ENCODE peak calls at places on chromosomes 13 and 19, in eight cellular contexts. O, G, H, R, Z, U, Q and C are unnamed samples.

GRCh38 chr19:54518844-54519243 is 16.2 kb downstream of the LAIR2 start:
- DNase-seq in O (no peak), G (peak), H (no peak), R (no peak), Z (no peak), U (no peak), Q (no peak), C (no peak)

GRCh38 chr19:310141-310651 is 19.0 kb upstream of the PLPP2 start:
- DNase-seq in O (no peak), G (no peak), H (no peak), R (no peak), Z (no peak), U (no peak), Q (no peak), C (no peak)

GRCh38 chr19:35318679-35319448 is 10.1 kb upstream of the CD22 start:
- DNase-seq in O (peak), G (no peak), H (no peak), R (no peak), Z (no peak), U (peak), Q (no peak), C (peak)

GRCh38 chr13:22080832-22081231 is 410.0 kb downstream of the FGF9 start:
- DNase-seq in O (no peak), G (peak), H (no peak), R (no peak), Z (no peak), U (no peak), Q (no peak), C (no peak)

GRCh38 chr13:106967391-106967790 is 399.5 kb upstream of the ARGLU1 start:
- DNase-seq in O (no peak), G (no peak), H (no peak), R (no peak), Z (no peak), U (no peak), Q (no peak), C (no peak)

GRCh38 chr13:112442483-112443090 is 66.4 kb downstream of the SPACA7 start:
- DNase-seq in O (no peak), G (no peak), H (no peak), R (no peak), Z (no peak), U (peak), Q (no peak), C (no peak)

GRCh38 chr19:47190167-47190727 is 40.8 kb downstream of the BBC3 start:
- DNase-seq in O (peak), G (peak), H (peak), R (peak), Z (no peak), U (peak), Q (no peak), C (peak)

GRCh38 chr19:6761053-6761676 is 6.1 kb downstream of the SH2D3A start:
- DNase-seq in O (peak), G (no peak), H (no peak), R (no peak), Z (no peak), U (peak), Q (peak), C (no peak)